ENCODE peak calls at places on chromosomes 16 and 17, in ten cellular contexts. One of them, this sample, is unnamed.
A peak's percentile ranks its signal among the peaks of the same experiment; 100 is the strongest.

GRCh38 chr17:45284176-45285140 is 22.6 kb upstream of the SPATA32 start:
- DNase-seq in ovary: no peak
- DNase-seq in hepatocyte: no peak
- DNase-seq in cardiac muscle cell: no peak
- DNase-seq in GM10248: no peak
- DNase-seq in CD8-positive, alpha-beta T cell: peak; percentile 48
- DNase-seq in ascending aorta: no peak
- DNase-seq in MCF 10A: no peak
- DNase-seq in activated B cell treated with CpG ODN at 0.5 μM for 24 hours: no peak
- DNase-seq in IMR-90: no peak
- DNase-seq in this sample: no peak

GRCh38 chr17:56699186-56699895 is 105.8 kb downstream of the NOG start:
- DNase-seq in ovary: no peak
- DNase-seq in hepatocyte: peak; percentile 93
- DNase-seq in cardiac muscle cell: peak; percentile 68
- DNase-seq in GM10248: no peak
- DNase-seq in CD8-positive, alpha-beta T cell: no peak
- DNase-seq in ascending aorta: no peak
- DNase-seq in MCF 10A: peak; percentile 98
- DNase-seq in activated B cell treated with CpG ODN at 0.5 μM for 24 hours: no peak
- DNase-seq in IMR-90: peak; percentile 99
- DNase-seq in this sample: peak; percentile 9

GRCh38 chr17:15261063-15261817 is 3.9 kb downstream of the PMP22 start:
- DNase-seq in ovary: no peak
- DNase-seq in hepatocyte: peak; percentile 76
- DNase-seq in cardiac muscle cell: peak; percentile 80
- DNase-seq in GM10248: no peak
- DNase-seq in CD8-positive, alpha-beta T cell: no peak
- DNase-seq in ascending aorta: no peak
- DNase-seq in MCF 10A: no peak
- DNase-seq in activated B cell treated with CpG ODN at 0.5 μM for 24 hours: no peak
- DNase-seq in IMR-90: peak; percentile 60
- DNase-seq in this sample: peak; percentile 47

GRCh38 chr17:16428098-16428882 is 12.9 kb downstream of the TRPV2 start:
- DNase-seq in ovary: no peak
- DNase-seq in hepatocyte: peak; percentile 74
- DNase-seq in cardiac muscle cell: peak; percentile 74
- DNase-seq in GM10248: peak; percentile 67
- DNase-seq in CD8-positive, alpha-beta T cell: peak; percentile 49
- DNase-seq in ascending aorta: no peak
- DNase-seq in MCF 10A: peak; percentile 56
- DNase-seq in activated B cell treated with CpG ODN at 0.5 μM for 24 hours: no peak
- DNase-seq in IMR-90: peak; percentile 59
- DNase-seq in this sample: peak; percentile 62

GRCh38 chr17:73393962-73394361 is 82.2 kb upstream of the CDC42EP4 start:
- DNase-seq in ovary: no peak
- DNase-seq in hepatocyte: peak; percentile 29
- DNase-seq in cardiac muscle cell: no peak
- DNase-seq in GM10248: no peak
- DNase-seq in CD8-positive, alpha-beta T cell: no peak
- DNase-seq in ascending aorta: no peak
- DNase-seq in MCF 10A: peak; percentile 48
- DNase-seq in activated B cell treated with CpG ODN at 0.5 μM for 24 hours: no peak
- DNase-seq in IMR-90: peak; percentile 13
- DNase-seq in this sample: no peak

GRCh38 chr17:18332909-18333489 is 17.9 kb downstream of the SMCR8 start:
- DNase-seq in ovary: no peak
- DNase-seq in hepatocyte: no peak
- DNase-seq in cardiac muscle cell: no peak
- DNase-seq in GM10248: no peak
- DNase-seq in CD8-positive, alpha-beta T cell: no peak
- DNase-seq in ascending aorta: no peak
- DNase-seq in MCF 10A: no peak
- DNase-seq in activated B cell treated with CpG ODN at 0.5 μM for 24 hours: no peak
- DNase-seq in IMR-90: peak; percentile 28
- DNase-seq in this sample: no peak

GRCh38 chr17:6560496-6560895 is 4.1 kb upstream of the PITPNM3 start:
- DNase-seq in ovary: no peak
- DNase-seq in hepatocyte: no peak
- DNase-seq in cardiac muscle cell: no peak
- DNase-seq in GM10248: no peak
- DNase-seq in CD8-positive, alpha-beta T cell: no peak
- DNase-seq in ascending aorta: no peak
- DNase-seq in MCF 10A: no peak
- DNase-seq in activated B cell treated with CpG ODN at 0.5 μM for 24 hours: no peak
- DNase-seq in IMR-90: no peak
- DNase-seq in this sample: no peak

GRCh38 chr16:4414187-4414909 is 2.0 kb downstream of the CORO7 start:
- DNase-seq in ovary: no peak
- DNase-seq in hepatocyte: no peak
- DNase-seq in cardiac muscle cell: no peak
- DNase-seq in GM10248: peak; percentile 90
- DNase-seq in CD8-positive, alpha-beta T cell: peak; percentile 80
- DNase-seq in ascending aorta: no peak
- DNase-seq in MCF 10A: no peak
- DNase-seq in activated B cell treated with CpG ODN at 0.5 μM for 24 hours: peak; percentile 29
- DNase-seq in IMR-90: no peak
- DNase-seq in this sample: no peak

GRCh38 chr16:6643083-6643686 is 689.5 kb upstream of the RBFOX1 start:
- DNase-seq in ovary: peak; percentile 18
- DNase-seq in hepatocyte: peak; percentile 56
- DNase-seq in cardiac muscle cell: peak; percentile 48
- DNase-seq in GM10248: peak; percentile 22
- DNase-seq in CD8-positive, alpha-beta T cell: peak; percentile 38
- DNase-seq in ascending aorta: no peak
- DNase-seq in MCF 10A: peak; percentile 56
- DNase-seq in activated B cell treated with CpG ODN at 0.5 μM for 24 hours: no peak
- DNase-seq in IMR-90: peak; percentile 48
- DNase-seq in this sample: peak; percentile 66

GRCh38 chr16:3413730-3414379 is 12.8 kb downstream of the ZNF174 start:
- DNase-seq in ovary: no peak
- DNase-seq in hepatocyte: no peak
- DNase-seq in cardiac muscle cell: no peak
- DNase-seq in GM10248: no peak
- DNase-seq in CD8-positive, alpha-beta T cell: no peak
- DNase-seq in ascending aorta: no peak
- DNase-seq in MCF 10A: no peak
- DNase-seq in activated B cell treated with CpG ODN at 0.5 μM for 24 hours: no peak
- DNase-seq in IMR-90: no peak
- DNase-seq in this sample: no peak

GRCh38 chr17:2259769-2260536 is 43.6 kb downstream of the SMG6 start:
- DNase-seq in ovary: no peak
- DNase-seq in hepatocyte: peak; percentile 24
- DNase-seq in cardiac muscle cell: no peak
- DNase-seq in GM10248: peak; percentile 73
- DNase-seq in CD8-positive, alpha-beta T cell: peak; percentile 59
- DNase-seq in ascending aorta: no peak
- DNase-seq in MCF 10A: no peak
- DNase-seq in activated B cell treated with CpG ODN at 0.5 μM for 24 hours: no peak
- DNase-seq in IMR-90: peak; percentile 81
- DNase-seq in this sample: no peak

GRCh38 chr16:28491080-28491969 is 549 bp downstream of the CLN3 start:
- DNase-seq in ovary: peak; percentile 69
- DNase-seq in hepatocyte: peak; percentile 52
- DNase-seq in cardiac muscle cell: peak; percentile 52
- DNase-seq in GM10248: peak; percentile 40
- DNase-seq in CD8-positive, alpha-beta T cell: peak; percentile 31
- DNase-seq in ascending aorta: no peak
- DNase-seq in MCF 10A: peak; percentile 70
- DNase-seq in activated B cell treated with CpG ODN at 0.5 μM for 24 hours: no peak
- DNase-seq in IMR-90: no peak
- DNase-seq in this sample: peak; percentile 41

GRCh38 chr16:89581861-89582563 is 6.5 kb downstream of the CPNE7 start:
- DNase-seq in ovary: no peak
- DNase-seq in hepatocyte: peak; percentile 40
- DNase-seq in cardiac muscle cell: no peak
- DNase-seq in GM10248: no peak
- DNase-seq in CD8-positive, alpha-beta T cell: no peak
- DNase-seq in ascending aorta: no peak
- DNase-seq in MCF 10A: no peak
- DNase-seq in activated B cell treated with CpG ODN at 0.5 μM for 24 hours: no peak
- DNase-seq in IMR-90: peak; percentile 79
- DNase-seq in this sample: no peak

GRCh38 chr16:85453-85782 is 7.4 kb downstream of the MPG start:
- DNase-seq in ovary: no peak
- DNase-seq in hepatocyte: no peak
- DNase-seq in cardiac muscle cell: no peak
- DNase-seq in GM10248: no peak
- DNase-seq in CD8-positive, alpha-beta T cell: no peak
- DNase-seq in ascending aorta: no peak
- DNase-seq in MCF 10A: no peak
- DNase-seq in activated B cell treated with CpG ODN at 0.5 μM for 24 hours: no peak
- DNase-seq in IMR-90: no peak
- DNase-seq in this sample: no peak

GRCh38 chr16:74743045-74743667 is 31.5 kb downstream of the FA2H start:
- DNase-seq in ovary: no peak
- DNase-seq in hepatocyte: peak; percentile 37
- DNase-seq in cardiac muscle cell: no peak
- DNase-seq in GM10248: no peak
- DNase-seq in CD8-positive, alpha-beta T cell: no peak
- DNase-seq in ascending aorta: no peak
- DNase-seq in MCF 10A: peak; percentile 22
- DNase-seq in activated B cell treated with CpG ODN at 0.5 μM for 24 hours: no peak
- DNase-seq in IMR-90: no peak
- DNase-seq in this sample: no peak
- TF ChIP-seq CTCF in ovary: no peak
- TF ChIP-seq CTCF in hepatocyte: no peak
- TF ChIP-seq CTCF in cardiac muscle cell: no peak
- TF ChIP-seq CTCF in GM10248: no peak
- TF ChIP-seq CTCF in CD8-positive, alpha-beta T cell: no peak
- TF ChIP-seq CTCF in ascending aorta: no peak
- TF ChIP-seq CTCF in MCF 10A: no peak
- TF ChIP-seq CTCF in activated B cell treated with CpG ODN at 0.5 μM for 24 hours: no peak
- TF ChIP-seq CTCF in IMR-90: no peak
- TF ChIP-seq CTCF in this sample: no peak

DNA sequence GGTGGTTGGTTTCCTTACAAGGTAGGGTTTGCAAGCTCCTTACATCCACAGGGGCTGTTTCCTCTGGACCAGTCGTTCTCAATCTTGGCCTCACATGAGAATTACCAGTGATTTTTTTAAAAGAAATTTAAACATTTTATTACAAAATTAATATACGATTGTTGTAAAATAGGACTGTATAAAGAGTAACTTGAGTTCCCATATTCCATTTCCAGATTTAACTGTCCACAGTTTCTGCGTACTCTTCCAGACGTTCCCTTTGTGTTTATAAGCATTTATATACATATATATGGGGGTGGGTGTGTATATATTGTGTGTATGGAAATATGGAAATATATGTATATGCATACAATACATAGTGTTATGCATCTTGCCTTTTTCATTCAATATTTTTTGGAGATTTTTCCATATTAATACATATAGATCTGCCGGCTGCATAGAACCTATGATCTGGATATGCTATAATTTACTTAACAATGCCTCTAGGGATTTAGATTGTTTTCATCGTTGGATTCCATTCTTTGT is 31.5 kb downstream of the HLF start:
- DNase-seq in ovary: no peak
- DNase-seq in hepatocyte: no peak
- DNase-seq in cardiac muscle cell: no peak
- DNase-seq in GM10248: no peak
- DNase-seq in CD8-positive, alpha-beta T cell: no peak
- DNase-seq in ascending aorta: no peak
- DNase-seq in MCF 10A: no peak
- DNase-seq in activated B cell treated with CpG ODN at 0.5 μM for 24 hours: no peak
- DNase-seq in IMR-90: no peak
- DNase-seq in this sample: no peak
- TF ChIP-seq CTCF in ovary: no peak
- TF ChIP-seq CTCF in hepatocyte: no peak
- TF ChIP-seq CTCF in cardiac muscle cell: no peak
- TF ChIP-seq CTCF in GM10248: no peak
- TF ChIP-seq CTCF in CD8-positive, alpha-beta T cell: no peak
- TF ChIP-seq CTCF in ascending aorta: no peak
- TF ChIP-seq CTCF in MCF 10A: no peak
- TF ChIP-seq CTCF in activated B cell treated with CpG ODN at 0.5 μM for 24 hours: peak; percentile 77
- TF ChIP-seq CTCF in IMR-90: no peak
- TF ChIP-seq CTCF in this sample: no peak

DNA sequence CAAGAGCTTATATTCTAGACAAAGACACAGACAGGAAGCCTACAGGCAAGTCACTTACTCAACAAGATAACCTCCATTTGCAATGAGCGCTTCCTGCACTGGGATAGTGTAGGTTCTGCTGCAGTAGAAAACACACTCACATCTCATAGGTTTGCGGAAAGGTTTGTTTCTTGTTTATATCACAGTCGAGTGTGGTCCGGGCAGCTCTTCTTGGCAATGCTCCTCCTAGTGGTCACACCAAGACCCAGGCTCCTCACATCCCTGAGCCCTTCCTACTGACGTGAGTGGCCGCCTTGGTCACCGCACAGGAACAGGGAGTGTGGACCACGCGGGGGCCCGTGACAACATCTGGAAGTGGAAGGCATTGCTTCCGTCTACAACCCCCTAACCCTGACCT is 48.0 kb upstream of the RBFOX3 start:
- DNase-seq in ovary: peak; percentile 22
- DNase-seq in hepatocyte: peak; percentile 70
- DNase-seq in cardiac muscle cell: peak; percentile 68
- DNase-seq in GM10248: no peak
- DNase-seq in CD8-positive, alpha-beta T cell: peak; percentile 8
- DNase-seq in ascending aorta: no peak
- DNase-seq in MCF 10A: peak; percentile 14
- DNase-seq in activated B cell treated with CpG ODN at 0.5 μM for 24 hours: no peak
- DNase-seq in IMR-90: peak; percentile 21
- DNase-seq in this sample: peak; percentile 39
- TF ChIP-seq CTCF in ovary: no peak
- TF ChIP-seq CTCF in hepatocyte: peak; percentile 53
- TF ChIP-seq CTCF in cardiac muscle cell: peak; percentile 59
- TF ChIP-seq CTCF in GM10248: peak; percentile 5
- TF ChIP-seq CTCF in CD8-positive, alpha-beta T cell: no peak
- TF ChIP-seq CTCF in ascending aorta: no peak
- TF ChIP-seq CTCF in MCF 10A: peak; percentile 13
- TF ChIP-seq CTCF in activated B cell treated with CpG ODN at 0.5 μM for 24 hours: no peak
- TF ChIP-seq CTCF in IMR-90: peak; percentile 30
- TF ChIP-seq CTCF in this sample: peak; percentile 68

GRCh38 chr17:10875984-10876555 is 38.2 kb upstream of the PIRT start:
- DNase-seq in ovary: peak; percentile 24
- DNase-seq in hepatocyte: peak; percentile 69
- DNase-seq in cardiac muscle cell: peak; percentile 61
- DNase-seq in GM10248: peak; percentile 42
- DNase-seq in CD8-positive, alpha-beta T cell: peak; percentile 12
- DNase-seq in ascending aorta: no peak
- DNase-seq in MCF 10A: peak; percentile 27
- DNase-seq in activated B cell treated with CpG ODN at 0.5 μM for 24 hours: no peak
- DNase-seq in IMR-90: peak; percentile 17
- DNase-seq in this sample: peak; percentile 68

GRCh38 chr17:10875411-10875810 is 37.5 kb upstream of the PIRT start:
- DNase-seq in ovary: peak; percentile 23
- DNase-seq in hepatocyte: peak; percentile 62
- DNase-seq in cardiac muscle cell: peak; percentile 81
- DNase-seq in GM10248: peak; percentile 16
- DNase-seq in CD8-positive, alpha-beta T cell: no peak
- DNase-seq in ascending aorta: no peak
- DNase-seq in MCF 10A: no peak
- DNase-seq in activated B cell treated with CpG ODN at 0.5 μM for 24 hours: no peak
- DNase-seq in IMR-90: no peak
- DNase-seq in this sample: peak; percentile 43

GRCh38 chr17:10881959-10882358 is 44.1 kb upstream of the PIRT start:
- DNase-seq in ovary: no peak
- DNase-seq in hepatocyte: no peak
- DNase-seq in cardiac muscle cell: no peak
- DNase-seq in GM10248: no peak
- DNase-seq in CD8-positive, alpha-beta T cell: no peak
- DNase-seq in ascending aorta: no peak
- DNase-seq in MCF 10A: no peak
- DNase-seq in activated B cell treated with CpG ODN at 0.5 μM for 24 hours: no peak
- DNase-seq in IMR-90: no peak
- DNase-seq in this sample: no peak

GRCh38 chr17:10879110-10879509 is 41.2 kb upstream of the PIRT start:
- DNase-seq in ovary: no peak
- DNase-seq in hepatocyte: peak; percentile 66
- DNase-seq in cardiac muscle cell: peak; percentile 61
- DNase-seq in GM10248: no peak
- DNase-seq in CD8-positive, alpha-beta T cell: no peak
- DNase-seq in ascending aorta: no peak
- DNase-seq in MCF 10A: no peak
- DNase-seq in activated B cell treated with CpG ODN at 0.5 μM for 24 hours: no peak
- DNase-seq in IMR-90: no peak
- DNase-seq in this sample: peak; percentile 31
- TF ChIP-seq CTCF in ovary: no peak
- TF ChIP-seq CTCF in hepatocyte: peak; percentile 70
- TF ChIP-seq CTCF in cardiac muscle cell: peak; percentile 16
- TF ChIP-seq CTCF in GM10248: no peak
- TF ChIP-seq CTCF in CD8-positive, alpha-beta T cell: no peak
- TF ChIP-seq CTCF in ascending aorta: no peak
- TF ChIP-seq CTCF in MCF 10A: peak; percentile 49
- TF ChIP-seq CTCF in activated B cell treated with CpG ODN at 0.5 μM for 24 hours: no peak
- TF ChIP-seq CTCF in IMR-90: no peak
- TF ChIP-seq CTCF in this sample: peak; percentile 62

This sample was measured in neural crest cell.